ENCODE peak calls at places on chromosomes 2 and 18, in ten cellular contexts. I is kidney; U is HCT116; H is activated T-cell treated with anti-CD3 and anti-CD28 coated beads for 1 hour; K is left colon; S is NCI-H1092 treated with DMSO at 0.1 percent for 48 hours; L is NCI-H1105 treated with DMSO at 0.1 percent for 48 hours; Z is AG08396; X is SK-MEL-5; J is NK-92 treated with Interleukin-12 subunit alpha and Interleukin-12 subunit beta, amount 100 ng/mL, for 24 hours. W is an unnamed sample.

GRCh38 chr2:187055463-187055862 is 206.5 kb upstream of the ZSWIM2 start:
- DNase-seq in I (peak; percentile 40), U (no peak), H (no peak), K (no peak), S (no peak), L (peak; percentile 30), Z (no peak), X (no peak), J (no peak), W (no peak)

GRCh38 chr18:78882585-78882984 is 97.0 kb upstream of the SALL3 start:
- DNase-seq in I (no peak), U (no peak), H (no peak), K (no peak), S (no peak), L (no peak), Z (no peak), X (no peak), J (no peak), W (no peak)

GRCh38 chr18:55384551-55385275 is 203.3 kb downstream of the TCF4 start:
- DNase-seq in I (no peak), U (no peak), H (no peak), K (no peak), S (peak; percentile 57), L (peak; percentile 34), Z (peak; percentile 39), X (peak; percentile 64), J (peak; percentile 12), W (peak; percentile 12)

GRCh38 chr2:144140896-144141295 is 379.0 kb downstream of the ZEB2 start:
- DNase-seq in I (no peak), U (no peak), H (no peak), K (no peak), S (no peak), L (no peak), Z (no peak), X (no peak), J (no peak), W (no peak)

GRCh38 chr2:10760794-10761504 is 39.5 kb downstream of the ATP6V1C2 start:
- DNase-seq in I (peak; percentile 50), U (no peak), H (no peak), K (no peak), S (no peak), L (no peak), Z (no peak), X (no peak), J (no peak), W (no peak)

GRCh38 chr18:23377669-23378469 is 75.2 kb upstream of the RIOK3 start:
- DNase-seq in I (no peak), U (peak; percentile 26), H (no peak), K (no peak), S (no peak), L (no peak), Z (peak; percentile 69), X (no peak), J (no peak), W (no peak)

GRCh38 chr2:38907743-38908562 is 18.3 kb downstream of the ARHGEF33 start:
- DNase-seq in I (no peak), U (no peak), H (no peak), K (no peak), S (no peak), L (no peak), Z (no peak), X (no peak), J (no peak), W (no peak)

GRCh38 chr2:105324732-105325131 is 4.8 kb downstream of the TGFBRAP1 start:
- DNase-seq in I (no peak), U (no peak), H (no peak), K (no peak), S (no peak), L (no peak), Z (peak; percentile 46), X (peak; percentile 58), J (no peak), W (no peak)

GRCh38 chr2:97713296-97714083 is at the start of gene ZAP70:
- DNase-seq in I (peak; percentile 76), U (no peak), H (peak; percentile 55), K (no peak), S (no peak), L (no peak), Z (no peak), X (no peak), J (peak; percentile 68), W (no peak)

GRCh38 chr2:158914066-158914465 is 54.4 kb upstream of the TANC1 start:
- DNase-seq in I (no peak), U (no peak), H (no peak), K (no peak), S (no peak), L (no peak), Z (no peak), X (no peak), J (no peak), W (no peak)

GRCh38 chr2:94762600-94762999 is 108.6 kb upstream of the TEKT4 start:
- DNase-seq in I (no peak), U (no peak), H (no peak), K (no peak), S (no peak), L (no peak), Z (no peak), X (no peak), J (no peak), W (no peak)

GRCh38 chr2:232885264-232885961 is 15.3 kb downstream of the SNORC start:
- DNase-seq in I (peak; percentile 62), U (no peak), H (no peak), K (no peak), S (no peak), L (no peak), Z (no peak), X (no peak), J (no peak), W (no peak)

GRCh38 chr18:78927156-78927555 is 52.5 kb upstream of the SALL3 start:
- DNase-seq in I (peak; percentile 37), U (no peak), H (no peak), K (no peak), S (no peak), L (no peak), Z (no peak), X (no peak), J (peak; percentile 50), W (no peak)

GRCh38 chr18:25701821-25702220 is 349.9 kb upstream of the ZNF521 start:
- DNase-seq in I (no peak), U (no peak), H (no peak), K (no peak), S (no peak), L (no peak), Z (no peak), X (no peak), J (no peak), W (no peak)

GRCh38 chr2:174195253-174195652 is 53.1 kb downstream of the OLA1 start:
- DNase-seq in I (no peak), U (no peak), H (no peak), K (no peak), S (no peak), L (no peak), Z (no peak), X (no peak), J (no peak), W (no peak)

GRCh38 chr2:8634466-8635172 is 47.2 kb upstream of the ID2 start:
- DNase-seq in I (peak; percentile 38), U (no peak), H (no peak), K (peak; percentile 7), S (no peak), L (no peak), Z (no peak), X (no peak), J (no peak), W (no peak)

GRCh38 chr2:111624401-111625156 is 259.4 kb downstream of the ANAPC1 start:
- DNase-seq in I (no peak), U (no peak), H (no peak), K (no peak), S (no peak), L (no peak), Z (no peak), X (peak; percentile 46), J (no peak), W (no peak)

GRCh38 chr2:9815076-9815475 is 28.2 kb upstream of the TAF1B start:
- DNase-seq in I (no peak), U (no peak), H (no peak), K (no peak), S (no peak), L (no peak), Z (no peak), X (no peak), J (no peak), W (no peak)

GRCh38 chr18:40159141-40160017 is 1795.7 kb upstream of the PIK3C3 start:
- DNase-seq in I (no peak), U (peak; percentile 16), H (no peak), K (no peak), S (peak; percentile 82), L (peak; percentile 80), Z (no peak), X (peak; percentile 61), J (no peak), W (peak; percentile 94)

GRCh38 chr2:218645126-218645525 is 14.3 kb downstream of the ZNF142 start:
- DNase-seq in I (no peak), U (no peak), H (no peak), K (no peak), S (no peak), L (no peak), Z (peak; percentile 27), X (no peak), J (no peak), W (no peak)

GRCh38 chr2:39737661-39738060 is 41.4 kb downstream of the THUMPD2 start:
- DNase-seq in I (no peak), U (no peak), H (no peak), K (no peak), S (no peak), L (no peak), Z (peak; percentile 69), X (no peak), J (no peak), W (no peak)

GRCh38 chr2:220394433-220394832 is 767.0 kb downstream of the SLC4A3 start:
- DNase-seq in I (no peak), U (no peak), H (no peak), K (no peak), S (peak; percentile 22), L (peak; percentile 43), Z (no peak), X (no peak), J (no peak), W (no peak)

GRCh38 chr2:68835636-68836035 is 35.6 kb downstream of the BMP10 start:
- DNase-seq in I (no peak), U (no peak), H (no peak), K (no peak), S (no peak), L (no peak), Z (no peak), X (no peak), J (no peak), W (no peak)

GRCh38 chr2:127025357-127026062 is 81.4 kb downstream of the BIN1 start:
- DNase-seq in I (peak; percentile 88), U (no peak), H (peak; percentile 59), K (peak; percentile 65), S (peak; percentile 77), L (peak; percentile 15), Z (peak; percentile 82), X (peak; percentile 69), J (no peak), W (peak; percentile 71)

GRCh38 chr2:240628507-240629418 is 3.5 kb downstream of the GPR35 start:
- DNase-seq in I (peak; percentile 58), U (no peak), H (no peak), K (peak; percentile 17), S (no peak), L (no peak), Z (no peak), X (no peak), J (no peak), W (no peak)

GRCh38 chr2:138779451-138780440 is at the start of gene NXPH2:
- DNase-seq in I (peak; percentile 55), U (no peak), H (no peak), K (no peak), S (peak; percentile 40), L (no peak), Z (no peak), X (no peak), J (no peak), W (peak; percentile 30)

GRCh38 chr2:98026292-98026691 is 30.5 kb upstream of the TMEM131 start:
- DNase-seq in I (no peak), U (no peak), H (no peak), K (no peak), S (no peak), L (no peak), Z (no peak), X (no peak), J (no peak), W (no peak)